ENCODE peak calls at places on chromosomes 1 and 21, in seven cellular contexts. N is dorsolateral prefrontal cortex, C is heart right ventricle, S is ovary, Y is GM20000, J is glutamatergic neuron, R is AG10803. Z is an unnamed sample.

GRCh38 chr1:200738348-200738732 is 353 bp upstream of the CAMSAP2 start:
- DNase-seq in S (no peak), C (no peak), R (peak), N (no peak), Y (no peak), J (no peak), Z (no peak)

GRCh38 chr1:234870582-234870981 is 258.1 kb downstream of the TOMM20 start:
- DNase-seq in R (no peak), N (no peak), S (no peak), J (no peak), Y (no peak), C (no peak), Z (no peak)

GRCh38 chr1:115790846-115791245 is 22.3 kb upstream of the CASQ2 start:
- DNase-seq in R (no peak), J (no peak), N (no peak), C (no peak), Y (no peak), S (no peak), Z (no peak)

GRCh38 chr1:152630596-152630995 is 7.7 kb upstream of the LCE3A start:
- DNase-seq in J (no peak), S (no peak), R (no peak), N (no peak), Y (no peak), C (no peak), Z (no peak)

GRCh38 chr21:43608225-43608624 is 51.1 kb downstream of the HSF2BP start:
- DNase-seq in J (no peak), S (no peak), Y (no peak), R (peak), N (no peak), C (no peak), Z (no peak)

GRCh38 chr1:5947978-5948680 is 44.1 kb downstream of the NPHP4 start:
- DNase-seq in R (no peak), S (no peak), C (no peak), Y (no peak), N (no peak), J (no peak), Z (no peak)

GRCh38 chr1:229344937-229345684 is 2.3 kb upstream of the CCSAP start:
- DNase-seq in J (no peak), Y (no peak), C (no peak), N (no peak), R (peak), S (no peak), Z (no peak)

GRCh38 chr1:184326278-184326677 is 60.6 kb upstream of the C1orf21 start:
- DNase-seq in S (no peak), Y (no peak), J (no peak), R (no peak), N (no peak), C (no peak), Z (no peak)

GRCh38 chr1:11729498-11730428 is 6.2 kb upstream of the AGTRAP start:
- DNase-seq in N (no peak), J (no peak), S (no peak), R (no peak), Y (no peak), C (no peak), Z (no peak)

GRCh38 chr1:224860488-224860887 is 69.0 kb upstream of the DNAH14 start:
- DNase-seq in Y (no peak), C (no peak), S (no peak), J (no peak), R (no peak), N (no peak), Z (no peak)

GRCh38 chr1:193013005-193013404 is 46.2 kb downstream of the UCHL5 start:
- DNase-seq in J (no peak), N (no peak), Y (no peak), C (no peak), R (peak), S (no peak), Z (no peak)

GRCh38 chr1:56573311-56573710 is 6.1 kb downstream of the PLPP3 start:
- DNase-seq in C (peak), S (no peak), N (no peak), Y (no peak), R (no peak), J (no peak), Z (no peak)

GRCh38 chr1:22317231-22317919 is 134.3 kb upstream of the ZBTB40 start:
- DNase-seq in J (peak), C (no peak), Y (peak), N (no peak), R (no peak), S (no peak), Z (no peak)

GRCh38 chr1:174075245-174075692 is 53.1 kb upstream of the RC3H1 start:
- DNase-seq in J (no peak), R (no peak), N (no peak), Y (no peak), S (no peak), C (no peak), Z (no peak)

GRCh38 chr1:219324629-219325367 is 151.1 kb downstream of the LYPLAL1 start:
- DNase-seq in N (no peak), R (peak), C (no peak), Y (no peak), S (no peak), J (no peak), Z (no peak)

GRCh38 chr1:200314085-200314750 is 95.6 kb downstream of the ZNF281 start:
- DNase-seq in J (no peak), R (peak), C (no peak), S (no peak), N (no peak), Y (no peak), Z (no peak)

GRCh38 chr1:226185153-226186036 is 1.1 kb downstream of the ACBD3 start:
- DNase-seq in C (no peak), J (no peak), S (no peak), N (no peak), R (peak), Y (no peak), Z (no peak)

GRCh38 chr1:3776231-3777030 is 3.9 kb downstream of the SMIM1 start:
- DNase-seq in S (no peak), C (no peak), J (no peak), R (no peak), N (no peak), Y (no peak), Z (no peak)

GRCh38 chr1:100658716-100659026 is 60.9 kb upstream of the VCAM1 start:
- DNase-seq in C (no peak), Y (no peak), R (no peak), N (no peak), S (no peak), J (no peak), Z (no peak)
- TF ChIP-seq CTCF in C (no peak), Y (no peak), R (no peak), N (no peak), S (no peak), J (no peak), Z (no peak)

GRCh38 chr1:196857188-196857587 is 30.7 kb upstream of the CFHR4 start:
- DNase-seq in R (no peak), Y (no peak), S (no peak), C (no peak), N (no peak), J (no peak), Z (no peak)

GRCh38 chr1:196856053-196856452 is 31.8 kb upstream of the CFHR4 start:
- DNase-seq in C (no peak), Y (no peak), J (no peak), N (no peak), S (no peak), R (no peak), Z (no peak)

GRCh38 chr1:196858811-196859210 is 29.0 kb upstream of the CFHR4 start:
- DNase-seq in C (no peak), Y (no peak), S (no peak), N (no peak), J (no peak), R (no peak), Z (no peak)

GRCh38 chr1:196861429-196861828 is 26.4 kb upstream of the CFHR4 start:
- DNase-seq in Y (no peak), N (no peak), R (no peak), S (no peak), C (no peak), J (no peak), Z (no peak)

GRCh38 chr1:196860323-196860884 is 27.4 kb upstream of the CFHR4 start:
- DNase-seq in S (no peak), R (no peak), C (no peak), Y (no peak), J (no peak), N (no peak), Z (no peak)
- TF ChIP-seq CTCF in S (no peak), R (no peak), C (no peak), Y (no peak), J (no peak), N (no peak), Z (no peak)

DNA sequence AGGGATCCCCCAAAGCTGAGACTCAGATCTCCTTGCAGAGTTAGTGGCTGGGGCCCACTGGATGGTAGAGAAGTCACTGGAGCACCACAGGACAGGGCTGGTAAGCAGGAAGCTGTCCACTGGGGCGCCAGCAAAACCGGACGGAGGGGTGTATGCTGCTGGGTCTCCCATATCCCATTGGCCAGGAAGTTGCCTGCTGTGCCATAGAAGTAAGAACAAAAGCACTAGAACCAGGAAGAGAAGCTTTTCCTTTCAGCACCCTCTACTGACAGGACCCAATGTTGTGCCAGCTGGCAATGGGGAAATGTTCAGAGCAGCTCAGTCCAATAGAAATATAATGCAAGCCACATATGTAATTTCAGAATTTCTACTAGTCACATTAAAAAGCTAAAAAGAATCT is 146.6 kb downstream of the SPATA46 start:
- DNase-seq in N (no peak), C (peak), J (no peak), Y (no peak), S (no peak), R (no peak), Z (no peak)
- TF ChIP-seq CTCF in N (peak), C (peak), J (no peak), Y (no peak), S (no peak), R (no peak), Z (no peak)

GRCh38 chr1:18635833-18636671 is 5.4 kb downstream of the PAX7 start:
- DNase-seq in C (no peak), R (peak), Y (peak), J (peak), S (no peak), N (no peak), Z (no peak)
- TF ChIP-seq CTCF in C (no peak), R (no peak), Y (no peak), J (peak), S (no peak), N (no peak), Z (no peak)

GRCh38 chr1:83846138-83846537 is 152.8 kb downstream of the TTLL7 start:
- DNase-seq in Y (no peak), R (no peak), J (no peak), C (no peak), N (no peak), S (no peak), Z (no peak)

GRCh38 chr1:83845437-83846071 is 153.4 kb downstream of the TTLL7 start:
- DNase-seq in Y (no peak), N (no peak), S (no peak), R (peak), C (no peak), J (no peak), Z (no peak)

GRCh38 chr1:83850849-83851248 is 148.1 kb downstream of the TTLL7 start:
- DNase-seq in C (no peak), R (no peak), S (no peak), J (no peak), N (no peak), Y (no peak), Z (no peak)

GRCh38 chr1:83844546-83844945 is 154.4 kb downstream of the TTLL7 start:
- DNase-seq in Y (no peak), J (no peak), R (no peak), N (no peak), S (no peak), C (no peak), Z (no peak)

GRCh38 chr1:83849191-83850061 is 149.5 kb downstream of the TTLL7 start:
- DNase-seq in N (no peak), J (no peak), S (no peak), C (no peak), Y (peak), R (no peak), Z (no peak)
- TF ChIP-seq CTCF in N (no peak), J (no peak), S (no peak), C (no peak), Y (no peak), R (no peak), Z (no peak)

GRCh38 chr21:28910280-28910887 is 82.3 kb downstream of the LTN1 start:
- DNase-seq in Y (no peak), J (no peak), S (no peak), R (no peak), C (no peak), N (no peak), Z (no peak)
- TF ChIP-seq CTCF in Y (no peak), J (no peak), S (no peak), R (no peak), C (no peak), N (no peak), Z (no peak)

DNA sequence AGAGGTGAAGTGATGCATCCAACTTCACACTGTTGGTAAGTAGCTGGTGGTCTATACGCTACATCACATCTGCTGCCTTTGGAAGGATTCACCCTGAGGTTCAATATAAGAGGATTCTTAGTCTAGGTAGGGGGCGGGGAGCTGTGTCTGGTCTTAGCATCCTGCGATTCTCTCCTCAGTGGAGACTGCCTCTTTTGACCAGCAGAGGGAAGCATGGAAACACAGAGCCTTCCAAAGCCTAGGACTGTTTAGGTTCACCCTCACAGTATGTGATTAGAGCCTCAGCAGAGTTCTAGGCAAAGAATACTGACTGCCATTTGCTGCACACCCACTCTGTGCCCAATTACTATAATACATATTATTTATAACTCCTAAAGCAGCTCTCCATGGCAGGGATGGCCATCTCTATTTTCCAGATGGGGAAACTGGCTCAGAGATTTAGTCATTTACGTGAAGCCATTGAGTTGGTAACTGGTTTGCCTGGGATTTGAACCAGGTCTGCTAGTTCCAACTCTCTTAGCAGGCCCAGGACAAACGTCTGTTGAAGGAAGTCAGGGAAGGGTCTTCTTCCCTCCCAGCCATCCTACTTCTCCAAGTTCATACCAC is 28.9 kb upstream of the EFCAB14 start:
- DNase-seq in C (peak), Y (no peak), N (no peak), S (no peak), R (peak), J (peak), Z (no peak)
- TF ChIP-seq CTCF in C (peak), Y (no peak), N (peak), S (no peak), R (peak), J (peak), Z (no peak)

DNA sequence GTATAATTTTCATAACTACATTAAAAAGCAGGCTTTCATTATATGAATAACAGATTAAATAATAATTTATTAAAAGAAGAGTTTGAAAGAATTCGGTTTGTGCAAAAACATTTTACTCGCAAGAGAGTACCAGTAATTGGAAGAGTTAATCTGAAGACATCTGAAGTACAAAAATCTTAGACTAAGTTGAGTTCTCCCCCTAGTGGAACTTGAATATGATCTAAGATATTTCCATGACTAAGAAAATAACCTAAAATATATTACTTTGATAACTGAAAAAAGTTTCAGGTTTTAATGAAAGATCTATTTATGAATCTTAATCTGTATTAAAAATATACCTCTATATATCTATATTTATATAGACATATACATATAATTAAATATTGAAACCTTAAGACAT is 112.5 kb upstream of the GFI1 start:
- DNase-seq in J (no peak), Y (peak), N (no peak), C (no peak), S (no peak), R (peak), Z (no peak)
- TF ChIP-seq CTCF in J (peak), Y (peak), N (peak), C (peak), S (no peak), R (peak), Z (no peak)

GRCh38 chr1:160367934-160368923 is 1.4 kb downstream of the NHLH1 start:
- DNase-seq in C (no peak), N (no peak), Y (no peak), S (no peak), R (no peak), J (peak), Z (no peak)

GRCh38 chr1:160365325-160365724 is 1.5 kb upstream of the NHLH1 start:
- DNase-seq in N (no peak), S (no peak), C (no peak), R (no peak), J (peak), Y (no peak), Z (no peak)

GRCh38 chr1:160369087-160369486 is 2.2 kb downstream of the NHLH1 start:
- DNase-seq in R (no peak), J (no peak), Y (no peak), S (no peak), C (no peak), N (no peak), Z (no peak)

GRCh38 chr1:160366731-160367515 is at the start of gene NHLH1:
- DNase-seq in S (no peak), C (no peak), J (peak), Y (no peak), R (no peak), N (no peak), Z (no peak)

DNA sequence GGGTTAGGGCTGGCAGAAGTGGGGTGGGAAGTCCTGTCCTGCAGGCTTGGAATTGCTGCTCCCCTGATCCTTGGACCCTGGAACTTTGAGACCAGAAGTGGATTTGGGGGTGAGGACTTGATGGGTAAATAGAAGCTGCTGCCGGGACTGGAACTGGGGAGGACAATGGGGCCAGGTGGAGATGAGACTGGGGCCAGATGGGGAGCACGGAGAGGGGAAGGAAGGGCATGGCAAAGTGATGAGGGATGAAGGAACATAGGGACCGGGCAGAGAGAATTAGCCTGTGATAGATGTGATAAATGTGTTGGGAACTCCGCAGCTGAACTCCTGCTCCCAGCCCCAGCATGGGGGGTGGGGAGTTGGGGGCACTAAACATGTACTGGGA is 637 bp downstream of the NHLH1 start:
- DNase-seq in S (no peak), Y (no peak), N (no peak), R (no peak), J (no peak), C (no peak), Z (no peak)
- TF ChIP-seq CTCF in S (no peak), Y (no peak), N (no peak), R (no peak), J (no peak), C (no peak), Z (no peak)

GRCh38 chr1:227335587-227336020 is 17.3 kb upstream of the CDC42BPA start:
- DNase-seq in J (no peak), S (no peak), R (no peak), C (no peak), N (no peak), Y (no peak), Z (no peak)
- TF ChIP-seq CTCF in J (no peak), S (no peak), R (no peak), C (no peak), N (no peak), Y (no peak), Z (no peak)